ENCODE peak calls at places on chromosomes 12 and 14, in nine cellular contexts. O is stomach, R is K562, F is transverse colon, B is H1, D is GM23338, P is HCT116, W is endothelial cell of umbilical vein, Z is breast epithelium. G is an unnamed sample.

GRCh38 chr12:53805067-53805466 is 53.3 kb upstream of the CISTR start:
- DNase-seq in O (no peak), R (no peak), F (no peak), B (no peak), D (no peak), P (no peak), W (no peak), Z (no peak), G (no peak)

GRCh38 chr12:88308825-88309224 is 166.7 kb downstream of the TMTC3 start:
- DNase-seq in O (no peak), R (no peak), F (no peak), B (no peak), D (no peak), P (no peak), W (peak), Z (no peak), G (no peak)

GRCh38 chr14:64082837-64083236 is 211.3 kb downstream of the ESR2 start:
- DNase-seq in O (no peak), R (no peak), F (no peak), B (no peak), D (no peak), P (no peak), W (no peak), Z (no peak), G (no peak)

GRCh38 chr14:96122496-96122895 is 82.1 kb upstream of the BDKRB2 start:
- DNase-seq in O (no peak), R (no peak), F (no peak), B (no peak), D (no peak), P (no peak), W (no peak), Z (no peak), G (no peak)

GRCh38 chr14:104751539-104752337 is 1.2 kb upstream of the SIVA1 start:
- DNase-seq in O (no peak), R (peak), F (no peak), B (no peak), D (no peak), P (no peak), W (no peak), Z (no peak), G (no peak)

GRCh38 chr12:87599459-87599858 is 429.7 kb downstream of the C12orf50 start:
- DNase-seq in O (no peak), R (no peak), F (no peak), B (no peak), D (no peak), P (no peak), W (no peak), Z (no peak), G (no peak)

GRCh38 chr14:68691031-68691864 is 101.6 kb downstream of the ZFP36L1 start:
- DNase-seq in O (no peak), R (peak), F (no peak), B (peak), D (peak), P (no peak), W (no peak), Z (no peak), G (no peak)

GRCh38 chr12:45192041-45192695 is 23.7 kb upstream of the ANO6 start:
- DNase-seq in O (no peak), R (peak), F (no peak), B (no peak), D (no peak), P (peak), W (peak), Z (no peak), G (no peak)

GRCh38 chr12:110258466-110258865 is 22.6 kb upstream of the ATP2A2 start:
- DNase-seq in O (no peak), R (no peak), F (no peak), B (no peak), D (no peak), P (no peak), W (no peak), Z (no peak), G (no peak)

GRCh38 chr12:106369624-106370346 is 12.2 kb downstream of the POLR3B start:
- DNase-seq in O (no peak), R (no peak), F (no peak), B (no peak), D (no peak), P (no peak), W (peak), Z (no peak), G (no peak)

GRCh38 chr12:31558521-31558920 is 32.4 kb downstream of the DENND5B start:
- DNase-seq in O (no peak), R (no peak), F (no peak), B (no peak), D (no peak), P (no peak), W (no peak), Z (no peak), G (no peak)

GRCh38 chr12:115149685-115150378 is 465.9 kb upstream of the TBX3 start:
- DNase-seq in O (no peak), R (no peak), F (no peak), B (no peak), D (no peak), P (no peak), W (no peak), Z (no peak), G (peak)

GRCh38 chr12:83224012-83224411 is 537.3 kb downstream of the TMTC2 start:
- DNase-seq in O (no peak), R (no peak), F (no peak), B (no peak), D (peak), P (no peak), W (no peak), Z (no peak), G (no peak)

GRCh38 chr14:23916038-23916437 is 37.5 kb upstream of the DHRS4 start:
- DNase-seq in O (no peak), R (no peak), F (no peak), B (no peak), D (no peak), P (no peak), W (no peak), Z (no peak), G (no peak)

GRCh38 chr12:49092086-49092815 is 2.4 kb downstream of the DHH start:
- DNase-seq in O (no peak), R (peak), F (no peak), B (peak), D (peak), P (no peak), W (peak), Z (no peak), G (no peak)

GRCh38 chr14:59009967-59010366 is 178.5 kb upstream of the DAAM1 start:
- DNase-seq in O (no peak), R (no peak), F (no peak), B (no peak), D (no peak), P (no peak), W (no peak), Z (no peak), G (no peak)

DNA sequence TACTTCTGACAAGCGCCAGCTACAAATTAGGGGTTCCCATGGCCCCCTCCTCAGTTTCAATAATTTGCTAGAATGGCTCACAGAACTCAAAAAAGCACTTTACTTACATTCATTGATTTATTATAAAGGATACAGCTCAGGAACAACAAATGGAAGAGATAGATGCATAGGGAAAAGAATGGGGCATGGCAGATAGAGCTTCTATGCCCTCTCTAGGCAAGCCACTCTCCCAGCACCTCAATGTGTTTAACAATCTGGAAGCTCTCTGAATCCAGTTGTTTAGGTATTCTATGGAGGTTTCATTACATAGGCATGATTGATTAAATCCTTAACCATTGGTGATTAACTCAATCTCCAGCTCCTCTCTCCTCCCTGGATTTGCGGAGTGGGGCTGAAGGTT is 184.5 kb upstream of the DAAM1 start:
- DNase-seq in O (no peak), R (no peak), F (no peak), B (no peak), D (no peak), P (no peak), W (no peak), Z (no peak), G (no peak)
- TF ChIP-seq CTCF in O (no peak), R (no peak), F (no peak), B (no peak), D (no peak), P (no peak), W (no peak), Z (no peak), G (no peak)

DNA sequence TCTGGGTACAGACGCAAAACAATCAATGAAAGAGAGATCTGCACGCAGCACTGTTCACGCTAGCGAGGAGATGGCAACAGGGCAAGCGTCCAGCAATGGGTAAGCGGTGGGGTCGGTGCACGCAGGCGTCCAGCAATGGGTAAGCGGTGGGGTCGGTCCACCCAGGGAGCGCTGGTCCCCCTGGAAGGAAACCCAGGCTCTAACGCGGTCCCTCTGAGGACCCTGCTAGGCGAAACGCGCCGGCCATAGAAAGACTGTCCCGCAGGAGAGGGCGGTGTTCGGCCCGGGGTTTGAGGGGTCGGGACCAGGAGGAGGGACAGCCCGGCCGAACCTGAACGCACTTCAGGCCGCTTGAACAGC is 600 bp upstream of the PGAM5 start:
- DNase-seq in O (no peak), R (no peak), F (no peak), B (no peak), D (peak), P (no peak), W (no peak), Z (no peak), G (no peak)
- TF ChIP-seq POLR2AphosphoS5 in O (no peak), R (no peak), F (no peak), B (peak), D (no peak), P (no peak), W (no peak), Z (no peak), G (no peak)

GRCh38 chr14:55332654-55333570 is 61.7 kb downstream of the FBXO34 start:
- DNase-seq in O (no peak), R (no peak), F (no peak), B (no peak), D (no peak), P (no peak), W (no peak), Z (no peak), G (no peak)
- H3K4me3 ChIP-seq in O (no peak), R (no peak), F (no peak), B (no peak), D (no peak), P (no peak), W (no peak), Z (no peak), G (no peak)

GRCh38 chr12:79121486-79121885 is 256.9 kb downstream of the SYT1 start:
- DNase-seq in O (no peak), R (no peak), F (no peak), B (no peak), D (peak), P (peak), W (peak), Z (no peak), G (no peak)
- TF ChIP-seq CTCF in O (no peak), R (no peak), F (no peak), B (peak), D (peak), P (peak), W (peak), Z (no peak), G (no peak)

GRCh38 chr12:57904848-57905811 is 36.2 kb upstream of the ATP23 start:
- DNase-seq in O (peak), R (peak), F (peak), B (peak), D (peak), P (peak), W (peak), Z (peak), G (peak)
- TF ChIP-seq POLR2AphosphoS5 in O (no peak), R (no peak), F (peak), B (no peak), D (no peak), P (no peak), W (no peak), Z (peak), G (peak)

GRCh38 chr14:58299665-58300202 is 1.4 kb downstream of the ARID4A start:
- DNase-seq in O (no peak), R (no peak), F (no peak), B (no peak), D (peak), P (no peak), W (peak), Z (no peak), G (no peak)
- H3K4me3 ChIP-seq in O (peak), R (peak), F (peak), B (peak), D (peak), P (peak), W (peak), Z (peak), G (peak)

GRCh38 chr12:67752226-67752732 is 103.7 kb downstream of the DYRK2 start:
- DNase-seq in O (no peak), R (no peak), F (no peak), B (no peak), D (no peak), P (no peak), W (no peak), Z (no peak), G (no peak)
- TF ChIP-seq CTCF in O (no peak), R (no peak), F (no peak), B (no peak), D (no peak), P (no peak), W (no peak), Z (no peak), G (no peak)

GRCh38 chr14:71320107-71320733 is 413.0 kb downstream of the PCNX1 start:
- DNase-seq in O (peak), R (peak), F (peak), B (peak), D (peak), P (peak), W (peak), Z (peak), G (peak)
- TF ChIP-seq POLR2AphosphoS5 in O (peak), R (peak), F (peak), B (peak), D (peak), P (peak), W (peak), Z (peak), G (peak)

GRCh38 chr14:106187176-106187670 is 660.8 kb downstream of the TMEM121 start:
- DNase-seq in O (no peak), R (no peak), F (no peak), B (no peak), D (no peak), P (no peak), W (no peak), Z (no peak), G (peak)

GRCh38 chr14:106185837-106186233 is 659.5 kb downstream of the TMEM121 start:
- DNase-seq in O (peak), R (no peak), F (peak), B (no peak), D (no peak), P (no peak), W (no peak), Z (no peak), G (peak)
- H3K4me3 ChIP-seq in O (no peak), R (no peak), F (no peak), B (no peak), D (no peak), P (no peak), W (no peak), Z (no peak), G (no peak)

G was measured in esophagus muscularis mucosa.